ENCODE peak calls at places on chromosome 17, in six cellular contexts. V is HEK293T; N is heart right ventricle; R is sciatic nerve; A is activated naive CD4-positive, alpha-beta T cell treated with anti-CD3 and anti-CD28 coated beads for 36 hours; Q is GM23338. L is an unnamed sample.
A peak's percentile ranks its signal among the peaks of the same experiment; 100 is the strongest.

GRCh38 chr17:79630821-79631639 is 20.2 kb upstream of the RBFOX3 start:
- DNase-seq in N (peak; percentile 2), Q (no peak), V (peak; percentile 5), R (peak; percentile 42), A (no peak), L (no peak)

GRCh38 chr17:5237541-5238016 is 2.9 kb upstream of the SCIMP start:
- DNase-seq in V (peak; percentile 78), Q (peak; percentile 93), R (no peak), N (peak; percentile 30), A (peak; percentile 69), L (no peak)

GRCh38 chr17:77654296-77654695 is 304.2 kb upstream of the TNRC6C start:
- DNase-seq in A (no peak), Q (no peak), R (no peak), N (no peak), V (no peak), L (no peak)

GRCh38 chr17:71115669-71115972 is 946.3 kb downstream of the KCNJ2 start:
- DNase-seq in Q (no peak), R (no peak), V (no peak), A (no peak), N (no peak), L (no peak)

GRCh38 chr17:68865584-68865983 is 89.6 kb downstream of the ABCA8 start:
- DNase-seq in R (no peak), V (no peak), Q (no peak), N (no peak), A (no peak), L (no peak)

GRCh38 chr17:40536731-40537171 is 28.5 kb downstream of the CCR7 start:
- DNase-seq in R (peak; percentile 71), A (no peak), Q (no peak), N (no peak), V (no peak), L (no peak)

GRCh38 chr17:72089453-72089987 is 31.3 kb upstream of the SOX9 start:
- DNase-seq in A (no peak), N (no peak), R (no peak), Q (no peak), V (no peak), L (no peak)

GRCh38 chr17:49078248-49078647 is 54.3 kb upstream of the B4GALNT2 start:
- DNase-seq in N (no peak), R (no peak), A (no peak), Q (no peak), V (no peak), L (no peak)

GRCh38 chr17:42683407-42684031 is 1.2 kb downstream of the CNTNAP1 start:
- DNase-seq in N (no peak), R (no peak), A (peak; percentile 24), Q (peak; percentile 77), V (no peak), L (peak; percentile 58)

GRCh38 chr17:60528828-60529227 is 2.8 kb upstream of the APPBP2 start:
- DNase-seq in R (no peak), A (no peak), V (no peak), Q (no peak), N (no peak), L (no peak)

GRCh38 chr17:50799582-50799981 is 32.3 kb upstream of the ANKRD40CL start:
- DNase-seq in Q (no peak), V (no peak), N (no peak), A (no peak), R (no peak), L (no peak)

GRCh38 chr17:53525590-53525989 is 297.1 kb upstream of the KIF2B start:
- DNase-seq in Q (no peak), R (no peak), V (no peak), N (no peak), A (no peak), L (no peak)

GRCh38 chr17:1145311-1145986 is 34.3 kb downstream of the ABR start:
- DNase-seq in V (no peak), R (no peak), N (no peak), A (no peak), Q (no peak), L (no peak)

GRCh38 chr17:48215583-48216139 is 108.1 kb downstream of the SNX11 start:
- DNase-seq in Q (peak; percentile 82), V (peak; percentile 75), R (no peak), N (no peak), A (no peak), L (peak; percentile 63)

GRCh38 chr17:82592289-82592683 is 56.0 kb downstream of the WDR45B start:
- DNase-seq in V (no peak), A (no peak), R (no peak), N (no peak), Q (no peak), L (no peak)

GRCh38 chr17:67829331-67829730 is 4.0 kb downstream of the BPTF start:
- DNase-seq in N (no peak), R (no peak), V (no peak), Q (peak; percentile 27), A (peak; percentile 78), L (no peak)

GRCh38 chr17:63480826-63481487 is 4.1 kb downstream of the ACE start:
- DNase-seq in V (no peak), A (no peak), R (no peak), Q (no peak), N (no peak), L (no peak)

GRCh38 chr17:41870627-41871026 is 5.4 kb upstream of the KLHL11 start:
- DNase-seq in V (no peak), Q (no peak), N (no peak), A (no peak), R (no peak), L (no peak)

GRCh38 chr17:51435641-51436091 is 175.3 kb downstream of the UTP18 start:
- DNase-seq in V (peak; percentile 73), R (no peak), A (peak; percentile 58), Q (peak; percentile 79), N (peak; percentile 9), L (peak; percentile 34)

L was measured in NCI-H2227 treated with DMSO at 0.1 percent for 48 hours.